ENCODE peak calls at places on chromosomes 3 and 15, in five cellular contexts. R is stimulated activated naive CD8-positive, alpha-beta T cell treated with anti-CD3 and anti-CD28 coated beads, Interleukin-15, Interleukin-2, amounts not matched to agents 100 U/mL and 50 U/mL, for 24 hours; H is mucosa of descending colon; X is aorta; Y is HT-29. Z is an unnamed sample.
A peak's percentile ranks its signal among the peaks of the same experiment; 100 is the strongest.

GRCh38 chr3:164460851-164461250 is 617.4 kb downstream of the SI start:
- DNase-seq in R (no peak), Y (no peak), H (no peak), X (no peak), Z (no peak)

GRCh38 chr15:85865070-85865684 is 70.5 kb upstream of the KLHL25 start:
- DNase-seq in R (peak; percentile 11), Y (peak; percentile 62), H (peak; percentile 39), X (no peak), Z (no peak)

GRCh38 chr15:64502537-64502936 is 42.2 kb downstream of the ZNF609 start:
- DNase-seq in X (no peak), R (no peak), H (no peak), Y (no peak), Z (no peak)

GRCh38 chr15:51876169-51876568 is 46.7 kb downstream of the TMOD3 start:
- DNase-seq in Y (peak; percentile 34), H (no peak), R (no peak), X (no peak), Z (peak; percentile 75)

GRCh38 chr15:39427705-39428104 is 153.2 kb upstream of the THBS1 start:
- DNase-seq in Y (no peak), R (peak; percentile 6), X (no peak), H (no peak), Z (no peak)

GRCh38 chr3:43796041-43796596 is 105.4 kb downstream of the ABHD5 start:
- DNase-seq in R (no peak), Y (no peak), H (no peak), X (no peak), Z (peak; percentile 45)

GRCh38 chr3:143443851-143444331 is 324.3 kb downstream of the CHST2 start:
- DNase-seq in R (peak; percentile 42), H (no peak), Y (peak; percentile 70), X (peak; percentile 64), Z (peak; percentile 78)

GRCh38 chr3:111534701-111535100 is 7.3 kb upstream of the CD96 start:
- DNase-seq in Y (no peak), H (no peak), X (no peak), R (no peak), Z (no peak)

GRCh38 chr3:159806412-159806811 is 182.2 kb upstream of the IL12A start:
- DNase-seq in Y (no peak), X (no peak), H (peak; percentile 30), R (no peak), Z (no peak)

GRCh38 chr3:32910954-32911353 is 40.5 kb upstream of the CCR4 start:
- DNase-seq in H (no peak), R (no peak), X (no peak), Y (no peak), Z (no peak)

GRCh38 chr15:35692256-35692867 is 146.4 kb upstream of the DPH6 start:
- DNase-seq in R (no peak), H (no peak), Y (no peak), X (no peak), Z (no peak)

GRCh38 chr15:42511010-42511396 is 15.6 kb downstream of the SNAP23 start:
- DNase-seq in R (no peak), X (no peak), H (no peak), Y (no peak), Z (no peak)

GRCh38 chr3:100562224-100562857 is 47.1 kb upstream of the ADGRG7 start:
- DNase-seq in H (no peak), R (no peak), Y (no peak), X (no peak), Z (no peak)

GRCh38 chr3:46709721-46710120 is 7.9 kb downstream of the PRSS50 start:
- DNase-seq in Y (no peak), X (peak; percentile 23), R (no peak), H (no peak), Z (peak; percentile 31)

GRCh38 chr3:160485931-160486330 is 36.3 kb upstream of the TRIM59 start:
- DNase-seq in H (no peak), R (no peak), X (no peak), Y (no peak), Z (no peak)

GRCh38 chr3:11136116-11136515 is 18.2 kb upstream of the HRH1 start:
- DNase-seq in X (no peak), H (no peak), R (no peak), Y (no peak), Z (no peak)

GRCh38 chr3:17207019-17207418 is 322.3 kb downstream of the PLCL2 start:
- DNase-seq in R (no peak), Y (no peak), X (no peak), H (no peak), Z (no peak)

GRCh38 chr3:44995142-44995770 is 19.2 kb downstream of the EXOSC7 start:
- DNase-seq in X (no peak), Y (no peak), R (no peak), H (no peak), Z (no peak)

GRCh38 chr15:31412824-31413223 is 86.2 kb downstream of the KLF13 start:
- DNase-seq in Y (no peak), H (no peak), R (no peak), X (no peak), Z (no peak)

Z was measured in RWPE2.